ENCODE peak calls at places on chromosomes 2 and 18, in seven cellular contexts. C, U, F, H, P, E and G are unnamed samples.

GRCh38 chr2:128422571-128422970 is 103.9 kb upstream of the HS6ST1 start:
- DNase-seq in P (no peak), U (no peak), E (no peak), C (no peak), F (peak), H (peak), G (peak)

GRCh38 chr2:219252900-219253752 is at the start of gene TUBA4B:
- DNase-seq in H (peak), F (peak), P (no peak), U (peak), E (no peak), C (peak), G (no peak)

GRCh38 chr18:42184685-42185477 is 229.8 kb downstream of the PIK3C3 start:
- DNase-seq in P (no peak), F (no peak), C (no peak), E (no peak), U (no peak), H (no peak), G (no peak)

GRCh38 chr2:172101008-172101706 is 1.5 kb downstream of the DLX2 start:
- DNase-seq in E (no peak), U (peak), H (no peak), F (no peak), C (peak), P (no peak), G (no peak)

GRCh38 chr18:61637905-61638304 is 254.9 kb downstream of the RNF152 start:
- DNase-seq in E (no peak), U (no peak), F (no peak), C (peak), H (no peak), P (no peak), G (no peak)

GRCh38 chr18:42157420-42157819 is 202.4 kb downstream of the PIK3C3 start:
- DNase-seq in P (no peak), U (no peak), C (no peak), H (no peak), F (no peak), E (no peak), G (no peak)

GRCh38 chr2:143553261-143553660 is 424.0 kb downstream of the ARHGAP15 start:
- DNase-seq in E (no peak), F (no peak), U (no peak), P (no peak), C (no peak), H (no peak), G (no peak)

GRCh38 chr2:101464841-101465240 is 10.1 kb downstream of the RFX8 start:
- DNase-seq in F (no peak), H (no peak), E (no peak), U (no peak), C (no peak), P (no peak), G (no peak)

GRCh38 chr2:64608867-64609228 is 44.9 kb downstream of the SERTAD2 start:
- DNase-seq in U (no peak), P (no peak), F (no peak), E (no peak), C (peak), H (no peak), G (no peak)

GRCh38 chr2:235170016-235170415 is 218.2 kb downstream of the SH3BP4 start:
- DNase-seq in P (no peak), U (no peak), E (peak), F (peak), C (no peak), H (peak), G (no peak)

GRCh38 chr2:221335106-221335505 is 237.0 kb downstream of the EPHA4 start:
- DNase-seq in U (no peak), C (no peak), P (no peak), E (no peak), H (no peak), F (no peak), G (no peak)

GRCh38 chr2:80579756-80580155 is 275.2 kb upstream of the LRRTM1 start:
- DNase-seq in U (no peak), P (no peak), C (peak), E (no peak), F (no peak), H (no peak), G (no peak)

GRCh38 chr2:37895135-37895534 is 30.0 kb upstream of the RMDN2 start:
- DNase-seq in P (no peak), C (no peak), F (no peak), E (no peak), H (no peak), U (no peak), G (no peak)

GRCh38 chr2:37897511-37897910 is 27.6 kb upstream of the RMDN2 start:
- DNase-seq in C (no peak), U (no peak), P (no peak), E (no peak), F (peak), H (no peak), G (no peak)

GRCh38 chr2:37894601-37895000 is 30.5 kb upstream of the RMDN2 start:
- DNase-seq in C (no peak), U (no peak), F (no peak), P (no peak), E (no peak), H (no peak), G (no peak)

GRCh38 chr2:37898448-37898847 is 26.6 kb upstream of the RMDN2 start:
- DNase-seq in F (no peak), E (no peak), C (no peak), P (no peak), U (no peak), H (no peak), G (no peak)

DNA sequence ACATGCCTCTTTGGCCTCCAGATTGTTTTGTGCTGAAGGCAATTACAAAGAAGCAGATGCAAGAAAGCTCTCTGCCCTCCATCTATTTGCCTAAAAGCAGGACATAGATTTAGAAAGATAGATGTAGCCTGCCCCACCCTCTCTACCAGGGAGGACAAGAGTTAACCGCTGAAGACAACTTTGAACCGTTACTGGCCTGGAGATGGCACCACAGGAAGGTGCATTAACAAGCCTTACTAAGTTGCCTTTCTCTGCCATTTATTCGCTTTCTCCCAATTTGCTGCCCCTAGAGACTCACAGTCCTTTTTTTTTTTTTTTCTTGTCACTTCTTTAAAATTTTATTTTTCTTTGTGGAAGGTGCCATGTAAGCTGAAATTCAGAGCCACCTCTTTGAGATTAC is 28.8 kb upstream of the RMDN2 start:
- DNase-seq in H (no peak), U (no peak), F (peak), P (no peak), E (no peak), C (peak), G (no peak)
- TF ChIP-seq CTCF in H (peak), U (peak), F (peak), P (no peak), E (peak), C (peak), G (no peak)

GRCh38 chr18:74476154-74476553 is 19.0 kb upstream of the DIPK1C start:
- DNase-seq in U (no peak), C (peak), P (no peak), F (no peak), H (peak), E (no peak), G (peak)
- TF ChIP-seq CTCF in U (no peak), C (peak), P (peak), F (peak), H (peak), E (peak), G (peak)

GRCh38 chr2:61415265-61415664 is 55.6 kb downstream of the USP34 start:
- DNase-seq in H (no peak), P (no peak), U (no peak), C (no peak), F (no peak), E (no peak), G (no peak)
- TF ChIP-seq CTCF in H (no peak), P (no peak), U (no peak), C (no peak), F (no peak), E (no peak), G (no peak)

DNA sequence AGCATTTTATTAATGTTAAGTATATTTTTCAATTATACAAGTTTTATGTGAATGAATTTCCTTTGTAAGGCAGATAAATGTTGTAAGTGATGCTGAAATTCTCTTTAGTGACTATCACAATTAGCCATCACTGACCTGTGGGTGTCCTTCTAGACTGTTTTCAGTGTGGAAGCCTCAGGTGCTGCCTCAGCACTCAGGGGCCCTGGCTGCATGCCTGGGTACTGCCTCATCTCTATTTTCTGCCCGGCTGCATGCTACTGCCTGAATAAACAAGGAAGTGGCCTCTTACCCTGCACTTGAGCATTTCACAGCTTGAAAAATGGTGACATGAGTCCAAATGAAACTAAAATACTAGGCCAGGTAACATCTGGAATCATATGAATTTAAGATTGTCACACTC is 787.6 kb upstream of the SALL3 start:
- DNase-seq in P (no peak), C (no peak), F (no peak), H (no peak), E (no peak), U (no peak), G (no peak)
- TF ChIP-seq CTCF in P (no peak), C (no peak), F (no peak), H (no peak), E (no peak), U (no peak), G (no peak)

GRCh38 chr2:241836257-241836656 is 22.4 kb downstream of the PDCD1 start:
- DNase-seq in F (no peak), H (no peak), U (no peak), E (no peak), P (no peak), C (no peak), G (no peak)
- TF ChIP-seq CTCF in F (no peak), H (no peak), U (no peak), E (no peak), P (no peak), C (no peak), G (no peak)